ENCODE peak calls at places on chromosomes 16 and 17, in five cellular contexts. B is fibroblast of pulmonary artery, I is tibial nerve, V is testis, X is HFF-Myc. K is an unnamed sample.

GRCh38 chr16:474420-475122 is 49.1 kb downstream of the RAB11FIP3 start:
- DNase-seq in B (no peak), I (no peak), V (peak), X (no peak), K (no peak)

GRCh38 chr17:44236444-44236991 is 17.0 kb upstream of the UBTF start:
- DNase-seq in B (no peak), I (no peak), V (no peak), X (no peak), K (no peak)

GRCh38 chr17:3667366-3668278 is 756 bp downstream of the TAX1BP3 start:
- DNase-seq in B (peak), I (peak), V (peak), X (peak), K (no peak)

GRCh38 chr17:61837175-61838051 is 25.9 kb downstream of the BRIP1 start:
- DNase-seq in B (peak), I (peak), V (peak), X (peak), K (peak)

GRCh38 chr16:17205279-17206139 is 265.3 kb downstream of the XYLT1 start:
- DNase-seq in B (no peak), I (no peak), V (no peak), X (peak), K (no peak)

GRCh38 chr17:28347261-28347891 is 10.0 kb downstream of the POLDIP2 start:
- DNase-seq in B (peak), I (no peak), V (peak), X (peak), K (no peak)

GRCh38 chr17:45574376-45574775 is 83.9 kb upstream of the PLEKHM1 start:
- DNase-seq in B (peak), I (no peak), V (no peak), X (no peak), K (no peak)

GRCh38 chr17:40191237-40192208 is 14.3 kb downstream of the RAPGEFL1 start:
- DNase-seq in B (peak), I (peak), V (peak), X (peak), K (peak)

GRCh38 chr17:49762148-49762941 is 1.6 kb downstream of the FAM117A start:
- DNase-seq in B (no peak), I (no peak), V (no peak), X (no peak), K (no peak)
- H3K4me3 ChIP-seq in B (peak), I (peak), V (no peak), X (peak), K (peak)

DNA sequence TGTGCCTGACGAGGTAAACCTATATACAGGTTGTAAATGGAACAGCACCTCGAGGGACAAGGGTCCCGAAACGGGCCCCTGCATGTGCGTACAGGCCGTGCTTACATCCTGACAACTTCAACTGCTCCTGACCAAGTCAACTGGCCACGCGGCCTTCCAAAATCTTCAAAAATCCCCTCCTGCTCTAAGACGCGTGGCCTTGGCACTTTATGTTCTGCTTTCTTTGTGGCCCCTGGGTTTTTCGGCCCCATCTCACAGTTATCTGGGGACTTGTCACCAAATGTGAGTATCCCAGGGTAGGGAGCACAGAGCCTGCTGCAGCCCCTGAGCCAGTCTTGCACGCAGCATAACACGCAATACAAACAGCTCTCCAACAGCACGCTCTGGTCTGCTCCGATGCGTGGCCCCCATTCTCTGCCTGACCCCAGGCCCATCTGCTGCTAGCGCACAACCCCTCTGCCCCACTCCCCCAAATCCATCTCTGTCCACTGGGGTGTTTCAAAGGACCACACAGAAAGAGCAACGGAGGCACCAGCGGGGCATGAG is 659 bp downstream of the RPH3AL start:
- DNase-seq in B (no peak), I (no peak), V (no peak), X (no peak), K (no peak)
- H3K4me3 ChIP-seq in B (no peak), I (peak), V (no peak), X (no peak), K (no peak)

GRCh38 chr16:58027341-58028167 is 2.0 kb downstream of the MMP15 start:
- DNase-seq in B (no peak), I (no peak), V (peak), X (no peak), K (no peak)
- H3K4me3 ChIP-seq in B (peak), I (peak), V (peak), X (no peak), K (no peak)

GRCh38 chr16:25213709-25214416 is 2.9 kb upstream of the AQP8 start:
- DNase-seq in B (no peak), I (no peak), V (no peak), X (no peak), K (no peak)

GRCh38 chr16:25210758-25211157 is 6.0 kb upstream of the AQP8 start:
- DNase-seq in B (peak), I (no peak), V (no peak), X (peak), K (no peak)

GRCh38 chr16:25217921-25218320 is 1.2 kb downstream of the AQP8 start:
- DNase-seq in B (no peak), I (no peak), V (no peak), X (no peak), K (no peak)

GRCh38 chr16:25217119-25217511 is 368 bp downstream of the AQP8 start:
- DNase-seq in B (no peak), I (no peak), V (no peak), X (no peak), K (no peak)

GRCh38 chr16:25212636-25213035 is 4.1 kb upstream of the AQP8 start:
- DNase-seq in B (no peak), I (no peak), V (no peak), X (no peak), K (no peak)
- H3K4me3 ChIP-seq in B (no peak), I (no peak), V (no peak), X (no peak), K (no peak)

K was measured in Jurkat, Clone E6-1.